ENCODE peak calls at places on chromosomes 2 and 18, in ten cellular contexts. S, K, G, D, T, O, Q, R, C and W are unnamed samples. For H3K9me3, the result is how much of the 10 kb centered on the place peaks cover.

GRCh38 chr18:58970943-58971799 is 106.5 kb downstream of the ZNF532 start:
- DNase-seq in G (no peak), S (no peak), O (no peak), D (no peak), C (no peak), R (no peak), K (no peak), T (no peak), Q (no peak), W (no peak)

GRCh38 chr2:239539776-239540100 is 138.9 kb upstream of the HDAC4 start:
- DNase-seq in K (no peak), O (peak), R (peak), C (no peak), T (no peak), D (peak), S (no peak), G (no peak), Q (no peak), W (no peak)

GRCh38 chr2:237374284-237375060 is 39.5 kb downstream of the COL6A3 start:
- DNase-seq in Q (no peak), T (no peak), D (no peak), G (no peak), K (no peak), S (no peak), O (no peak), R (no peak), C (no peak), W (no peak)

GRCh38 chr2:16129716-16130540 is 189.6 kb downstream of the MYCN start:
- DNase-seq in Q (no peak), G (no peak), C (no peak), T (no peak), O (no peak), R (no peak), S (no peak), D (no peak), K (no peak), W (no peak)

GRCh38 chr18:22191986-22192385 is 22.6 kb downstream of the GATA6 start:
- DNase-seq in T (no peak), G (no peak), S (no peak), D (no peak), O (no peak), C (no peak), R (no peak), Q (no peak), K (no peak), W (no peak)

GRCh38 chr18:42041793-42042192 is 86.8 kb downstream of the PIK3C3 start:
- DNase-seq in Q (no peak), G (no peak), S (no peak), R (no peak), O (no peak), D (no peak), K (no peak), C (no peak), T (no peak), W (no peak)

GRCh38 chr18:34595673-34596072 is 114.4 kb upstream of the DTNA start:
- DNase-seq in T (peak), O (no peak), S (no peak), Q (no peak), C (no peak), G (no peak), K (no peak), D (no peak), R (no peak), W (no peak)

GRCh38 chr2:162062559-162062958 is 11.5 kb downstream of the DPP4 start:
- DNase-seq in C (no peak), G (no peak), Q (no peak), K (no peak), S (no peak), T (no peak), O (no peak), R (no peak), D (no peak), W (no peak)

GRCh38 chr2:235500761-235501662 is 7.2 kb downstream of the AGAP1 start:
- DNase-seq in C (no peak), T (no peak), D (no peak), Q (no peak), O (no peak), K (no peak), R (no peak), S (no peak), G (no peak), W (no peak)

GRCh38 chr2:127217470-127218325 is 2.4 kb downstream of the CYP27C1 start:
- DNase-seq in C (no peak), K (no peak), G (no peak), O (no peak), Q (no peak), R (no peak), T (no peak), S (no peak), D (no peak), W (no peak)

GRCh38 chr2:73112913-73113633 is at the start of gene RAB11FIP5:
- DNase-seq in O (peak), C (peak), R (peak), D (peak), G (peak), T (peak), Q (peak), S (peak), K (peak), W (peak)

GRCh38 chr18:21548647-21549046 is 51.9 kb downstream of the ESCO1 start:
- DNase-seq in R (no peak), K (no peak), T (no peak), Q (no peak), S (no peak), C (no peak), G (no peak), D (no peak), O (no peak), W (no peak)

GRCh38 chr2:122148128-122148792 is 392.8 kb downstream of the TSN start:
- DNase-seq in T (no peak), G (no peak), K (no peak), S (no peak), D (no peak), Q (no peak), O (no peak), R (no peak), C (no peak), W (no peak)

GRCh38 chr2:210458395-210458794 is 18.2 kb downstream of the LANCL1 start:
- DNase-seq in K (no peak), T (no peak), C (no peak), S (no peak), G (no peak), O (no peak), D (no peak), R (no peak), Q (no peak), W (no peak)

GRCh38 chr2:28394331-28394877 is 1.7 kb downstream of the FOSL2 start:
- DNase-seq in S (no peak), K (no peak), G (peak), Q (peak), O (peak), T (no peak), D (peak), R (peak), C (no peak), W (peak)

GRCh38 chr2:12879649-12880048 is 162.9 kb downstream of the TRIB2 start:
- DNase-seq in R (no peak), S (no peak), Q (no peak), G (no peak), C (no peak), T (no peak), D (no peak), K (no peak), O (no peak), W (no peak)

GRCh38 chr2:195572894-195573293 is 84.1 kb upstream of the SLC39A10 start:
- DNase-seq in C (no peak), D (no peak), O (no peak), R (no peak), S (no peak), G (no peak), Q (no peak), K (no peak), T (no peak), W (no peak)

GRCh38 chr2:148124271-148124670 is 103.4 kb downstream of the MBD5 start:
- DNase-seq in G (no peak), T (no peak), R (no peak), O (no peak), S (no peak), Q (no peak), D (no peak), K (no peak), C (no peak), W (no peak)

GRCh38 chr2:239598732-239599090 is 197.9 kb upstream of the HDAC4 start:
- DNase-seq in R (peak), D (peak), K (no peak), T (no peak), G (no peak), O (peak), C (no peak), Q (no peak), S (no peak), W (no peak)

GRCh38 chr2:72048881-72049477 is 98.7 kb downstream of the CYP26B1 start:
- DNase-seq in G (no peak), S (no peak), R (no peak), O (no peak), Q (no peak), K (no peak), T (no peak), C (no peak), D (no peak), W (no peak)
- H3K9me3 ChIP-seq in G (under half), S (under half), R (under half), O (under half), Q (under half), K (under half), T (under half), C (under half), D (under half), W (under half)

GRCh38 chr2:229261599-229261998 is 9.5 kb downstream of the PID1 start:
- DNase-seq in S (no peak), C (no peak), G (no peak), T (no peak), D (no peak), R (no peak), O (no peak), K (peak), Q (no peak), W (peak)

GRCh38 chr2:229257980-229258379 is 13.1 kb downstream of the PID1 start:
- DNase-seq in Q (no peak), C (no peak), D (no peak), K (peak), T (no peak), S (no peak), G (no peak), O (peak), R (no peak), W (no peak)

GRCh38 chr2:229265727-229266126 is 5.4 kb downstream of the PID1 start:
- DNase-seq in D (no peak), T (no peak), G (no peak), S (no peak), K (no peak), C (no peak), O (no peak), Q (no peak), R (no peak), W (no peak)

DNA sequence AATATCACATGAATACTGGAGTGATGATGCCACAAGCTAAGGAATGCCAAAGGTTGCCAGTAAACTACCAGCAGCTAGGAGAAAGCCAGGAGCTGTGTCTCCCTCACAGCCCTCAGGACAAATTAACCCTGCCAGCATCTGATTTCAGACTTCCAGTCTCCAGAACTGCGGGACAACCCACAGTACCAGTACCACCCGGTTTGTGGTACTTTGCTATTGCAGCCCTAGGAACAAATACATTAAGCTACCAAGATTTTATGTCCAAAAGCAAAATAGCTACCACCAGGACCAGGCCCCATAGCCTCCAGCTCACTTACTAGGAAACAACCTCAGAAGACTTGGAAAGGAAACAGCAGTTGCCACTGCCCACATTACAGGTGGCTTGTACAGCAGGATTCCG is 10.0 kb downstream of the PID1 start:
- DNase-seq in Q (no peak), C (no peak), T (no peak), K (no peak), S (no peak), D (no peak), R (no peak), G (no peak), O (no peak), W (no peak)
- H3K9me3 ChIP-seq in Q (under half), C (under half), T (under half), K (under half), S (under half), D (under half), R (under half), G (under half), O (under half), W (under half)

GRCh38 chr2:31688282-31688681 is 107.5 kb upstream of the SRD5A2 start:
- DNase-seq in G (no peak), K (no peak), C (no peak), O (no peak), S (no peak), T (no peak), D (no peak), R (no peak), Q (no peak), W (no peak)
- H3K9me3 ChIP-seq in G (under half), K (under half), C (under half), O (under half), S (under half), T (under half), D (under half), R (under half), Q (under half), W (under half)

DNA sequence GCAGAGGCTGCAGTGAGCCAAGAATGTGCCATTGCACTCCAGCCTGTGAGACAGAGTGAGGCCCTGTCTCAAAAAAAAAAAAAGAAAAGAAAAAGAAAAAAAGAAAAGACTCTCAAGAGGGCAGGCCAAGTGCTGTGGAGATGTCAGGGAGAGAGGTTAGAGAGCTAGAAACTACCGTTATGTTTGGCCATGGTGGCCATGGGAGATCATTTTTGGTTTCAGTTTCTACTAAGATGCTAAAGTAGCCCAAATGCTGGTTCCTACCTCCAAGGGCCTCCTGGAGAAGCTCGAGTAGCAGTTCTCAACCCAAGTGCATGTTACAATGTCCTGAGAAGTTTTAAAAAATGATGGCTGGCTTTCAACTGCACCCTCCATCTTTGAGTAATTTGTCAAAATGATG is 47.4 kb upstream of the TCF4 start:
- DNase-seq in Q (no peak), G (no peak), K (no peak), S (no peak), O (no peak), R (no peak), T (no peak), C (no peak), D (no peak), W (no peak)
- H3K9me3 ChIP-seq in Q (under half), G (under half), K (under half), S (under half), O (under half), R (under half), T (under half), C (under half), D (under half), W (under half)

GRCh38 chr18:63083555-63083954 is 236.0 kb downstream of the BCL2 start:
- DNase-seq in Q (no peak), C (no peak), K (no peak), D (no peak), G (no peak), O (no peak), S (no peak), T (no peak), R (no peak), W (no peak)

GRCh38 chr18:63084220-63084619 is 235.3 kb downstream of the BCL2 start:
- DNase-seq in O (no peak), Q (no peak), T (no peak), K (no peak), R (no peak), D (no peak), S (no peak), G (no peak), C (no peak), W (no peak)

GRCh38 chr18:63088262-63088661 is 231.3 kb downstream of the BCL2 start:
- DNase-seq in S (no peak), Q (no peak), D (no peak), C (no peak), R (no peak), G (no peak), T (no peak), K (no peak), O (no peak), W (no peak)

GRCh38 chr18:63087421-63088230 is 231.9 kb downstream of the BCL2 start:
- DNase-seq in O (no peak), G (no peak), R (no peak), Q (no peak), D (no peak), S (no peak), T (no peak), K (no peak), C (no peak), W (no peak)

GRCh38 chr18:63085611-63086010 is 234.0 kb downstream of the BCL2 start:
- DNase-seq in S (no peak), D (no peak), K (no peak), O (no peak), R (no peak), C (no peak), T (no peak), Q (no peak), G (no peak), W (no peak)
- H3K9me3 ChIP-seq in S (under half), D (under half), K (under half), O (under half), R (under half), C (under half), T (under half), Q (under half), G (under half), W (under half)

GRCh38 chr2:221070106-221070505 is 502.0 kb downstream of the EPHA4 start:
- DNase-seq in S (no peak), K (no peak), O (no peak), R (no peak), Q (no peak), C (no peak), T (no peak), D (no peak), G (no peak), W (no peak)

GRCh38 chr2:221075203-221075602 is 496.9 kb downstream of the EPHA4 start:
- DNase-seq in R (no peak), T (peak), D (no peak), K (no peak), C (no peak), Q (no peak), O (no peak), S (no peak), G (no peak), W (no peak)

GRCh38 chr2:221074238-221074637 is 497.9 kb downstream of the EPHA4 start:
- DNase-seq in R (no peak), Q (no peak), S (no peak), O (no peak), C (no peak), K (no peak), G (no peak), T (no peak), D (no peak), W (no peak)

GRCh38 chr2:221077241-221077640 is 494.9 kb downstream of the EPHA4 start:
- DNase-seq in Q (no peak), C (no peak), O (no peak), R (no peak), D (no peak), T (no peak), G (no peak), K (no peak), S (no peak), W (no peak)

DNA sequence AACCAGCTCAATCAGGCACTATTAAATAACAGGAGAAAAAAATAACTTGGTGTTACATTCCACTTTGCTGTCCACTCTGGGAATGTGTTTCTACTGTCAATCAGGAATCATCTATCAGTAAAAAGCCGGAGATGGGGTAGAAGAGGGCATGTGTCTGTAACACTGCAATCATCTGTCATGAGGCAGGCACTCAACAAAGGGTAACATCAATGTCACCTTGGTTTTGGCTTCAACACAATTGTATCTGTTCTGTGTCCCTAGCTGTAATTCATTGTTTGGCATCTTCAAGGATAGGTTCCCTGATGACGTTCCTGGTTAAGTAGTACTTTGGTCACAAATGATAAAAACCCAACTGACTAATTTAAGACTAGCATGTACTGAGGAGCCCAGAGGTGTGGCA is 498.5 kb downstream of the EPHA4 start:
- DNase-seq in T (no peak), K (no peak), Q (no peak), D (no peak), S (no peak), G (no peak), O (no peak), C (no peak), R (no peak), W (no peak)
- H3K9me3 ChIP-seq in T (under half), K (under half), Q (under half), D (under half), S (under half), G (under half), O (under half), C (under half), R (under half), W (under half)

DNA sequence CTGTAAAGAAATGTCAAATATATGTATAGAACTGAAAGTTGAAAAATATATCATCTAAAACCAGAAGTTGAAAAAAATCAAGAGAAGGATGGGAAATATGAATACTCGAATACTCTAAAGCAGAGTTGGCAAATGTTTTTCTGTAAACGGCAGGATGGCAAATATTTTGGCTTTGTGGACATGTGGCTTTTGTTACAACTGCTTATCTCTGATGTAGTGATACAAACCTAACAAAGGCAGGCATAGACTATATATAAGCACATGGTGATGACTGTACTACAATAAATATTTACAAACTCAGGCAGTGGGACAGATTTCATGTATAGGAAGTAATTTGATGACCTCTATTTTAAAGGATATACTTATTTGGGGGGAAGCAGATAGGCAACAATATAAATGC is 224.6 kb upstream of the LRRTM4 start:
- DNase-seq in O (no peak), C (no peak), S (no peak), D (no peak), Q (no peak), K (no peak), T (no peak), G (no peak), R (no peak), W (no peak)
- H3K9me3 ChIP-seq in O (under half), C (under half), S (under half), D (under half), Q (under half), K (under half), T (under half), G (under half), R (under half), W (under half)